ENCODE peak calls at places on chromosomes 4 and X, in six cellular contexts. One of them, this sample, is unnamed.
A peak's percentile ranks its signal among the peaks of the same experiment; 100 is the strongest.

GRCh38 chrX:108735087-108735679 is 1.2 kb downstream of the IRS4 start:
- DNase-seq in H9: peak; percentile 70
- DNase-seq in PC-9: no peak
- DNase-seq in HCT116: no peak
- DNase-seq in IMR-90: no peak
- DNase-seq in hepatocyte: peak; percentile 34
- DNase-seq in this sample: no peak

GRCh38 chrX:153845842-153846241 is 15.5 kb upstream of the PDZD4 start:
- DNase-seq in HCT116: no peak
- DNase-seq in H9: no peak
- DNase-seq in IMR-90: no peak
- DNase-seq in PC-9: no peak
- DNase-seq in hepatocyte: no peak
- DNase-seq in this sample: no peak

GRCh38 chrX:13092455-13092941 is 48.1 kb upstream of the FAM9C start:
- DNase-seq in hepatocyte: no peak
- DNase-seq in IMR-90: no peak
- DNase-seq in HCT116: no peak
- DNase-seq in PC-9: peak; percentile 38
- DNase-seq in H9: no peak
- DNase-seq in this sample: no peak

GRCh38 chr4:59570850-59571476 is 1629.2 kb upstream of the ADGRL3 start:
- DNase-seq in H9: no peak
- DNase-seq in IMR-90: no peak
- DNase-seq in hepatocyte: no peak
- DNase-seq in PC-9: no peak
- DNase-seq in HCT116: no peak
- DNase-seq in this sample: no peak

GRCh38 chr4:164997324-164997723 is 19.9 kb upstream of the TRIM61 start:
- DNase-seq in PC-9: no peak
- DNase-seq in hepatocyte: no peak
- DNase-seq in IMR-90: no peak
- DNase-seq in HCT116: peak; percentile 40
- DNase-seq in H9: no peak
- DNase-seq in this sample: no peak

GRCh38 chr4:182878633-182879495 is 38.3 kb downstream of the DCTD start:
- DNase-seq in H9: no peak
- DNase-seq in IMR-90: no peak
- DNase-seq in HCT116: no peak
- DNase-seq in PC-9: no peak
- DNase-seq in hepatocyte: no peak
- DNase-seq in this sample: no peak

GRCh38 chr4:15833801-15834200 is 55.7 kb downstream of the CD38 start:
- DNase-seq in HCT116: no peak
- DNase-seq in hepatocyte: no peak
- DNase-seq in H9: no peak
- DNase-seq in IMR-90: no peak
- DNase-seq in PC-9: no peak
- DNase-seq in this sample: no peak

GRCh38 chr4:46648088-46648744 is 258.3 kb upstream of the GABRA2 start:
- DNase-seq in IMR-90: peak; percentile 64
- DNase-seq in HCT116: no peak
- DNase-seq in PC-9: peak; percentile 52
- DNase-seq in hepatocyte: peak; percentile 68
- DNase-seq in H9: peak; percentile 84
- DNase-seq in this sample: peak; percentile 34

GRCh38 chr4:1786544-1787362 is 6.3 kb upstream of the FGFR3 start:
- DNase-seq in HCT116: no peak
- DNase-seq in hepatocyte: no peak
- DNase-seq in PC-9: no peak
- DNase-seq in H9: no peak
- DNase-seq in IMR-90: no peak
- DNase-seq in this sample: no peak

GRCh38 chr4:60757986-60758385 is 442.1 kb upstream of the ADGRL3 start:
- DNase-seq in H9: no peak
- DNase-seq in hepatocyte: no peak
- DNase-seq in PC-9: no peak
- DNase-seq in IMR-90: peak; percentile 38
- DNase-seq in HCT116: no peak
- DNase-seq in this sample: peak; percentile 19

GRCh38 chrX:71184803-71185495 is 38.1 kb upstream of the GJB1 start:
- DNase-seq in PC-9: peak; percentile 38
- DNase-seq in IMR-90: no peak
- DNase-seq in HCT116: no peak
- DNase-seq in hepatocyte: no peak
- DNase-seq in H9: no peak
- DNase-seq in this sample: no peak

GRCh38 chr4:31375936-31376335 is 655.8 kb downstream of the PCDH7 start:
- DNase-seq in IMR-90: no peak
- DNase-seq in HCT116: no peak
- DNase-seq in hepatocyte: no peak
- DNase-seq in PC-9: no peak
- DNase-seq in H9: no peak
- DNase-seq in this sample: peak; percentile 57

GRCh38 chr4:71864380-71864779 is 80.5 kb upstream of the GC start:
- DNase-seq in H9: no peak
- DNase-seq in hepatocyte: no peak
- DNase-seq in PC-9: no peak
- DNase-seq in IMR-90: no peak
- DNase-seq in HCT116: no peak
- DNase-seq in this sample: no peak

GRCh38 chr4:152273343-152273742 is 262.5 kb downstream of the FBXW7 start:
- DNase-seq in HCT116: no peak
- DNase-seq in H9: no peak
- DNase-seq in IMR-90: peak; percentile 4
- DNase-seq in hepatocyte: no peak
- DNase-seq in PC-9: no peak
- DNase-seq in this sample: no peak

GRCh38 chr4:6222761-6223292 is 22.5 kb upstream of the JAKMIP1 start:
- DNase-seq in IMR-90: no peak
- DNase-seq in hepatocyte: no peak
- DNase-seq in PC-9: no peak
- DNase-seq in H9: peak; percentile 84
- DNase-seq in HCT116: peak; percentile 62
- DNase-seq in this sample: no peak

GRCh38 chrX:97102938-97103337 is 219.2 kb downstream of the RPA4 start:
- DNase-seq in PC-9: no peak
- DNase-seq in H9: no peak
- DNase-seq in IMR-90: no peak
- DNase-seq in hepatocyte: no peak
- DNase-seq in HCT116: no peak
- DNase-seq in this sample: no peak

GRCh38 chr4:72641611-72642010 is 72.6 kb upstream of the ADAMTS3 start:
- DNase-seq in hepatocyte: no peak
- DNase-seq in H9: no peak
- DNase-seq in PC-9: no peak
- DNase-seq in HCT116: no peak
- DNase-seq in IMR-90: no peak
- DNase-seq in this sample: no peak

GRCh38 chr4:149790172-149790907 is 25.3 kb downstream of the IQCM start:
- DNase-seq in H9: no peak
- DNase-seq in hepatocyte: no peak
- DNase-seq in PC-9: no peak
- DNase-seq in IMR-90: no peak
- DNase-seq in HCT116: no peak
- DNase-seq in this sample: peak; percentile 39

DNA sequence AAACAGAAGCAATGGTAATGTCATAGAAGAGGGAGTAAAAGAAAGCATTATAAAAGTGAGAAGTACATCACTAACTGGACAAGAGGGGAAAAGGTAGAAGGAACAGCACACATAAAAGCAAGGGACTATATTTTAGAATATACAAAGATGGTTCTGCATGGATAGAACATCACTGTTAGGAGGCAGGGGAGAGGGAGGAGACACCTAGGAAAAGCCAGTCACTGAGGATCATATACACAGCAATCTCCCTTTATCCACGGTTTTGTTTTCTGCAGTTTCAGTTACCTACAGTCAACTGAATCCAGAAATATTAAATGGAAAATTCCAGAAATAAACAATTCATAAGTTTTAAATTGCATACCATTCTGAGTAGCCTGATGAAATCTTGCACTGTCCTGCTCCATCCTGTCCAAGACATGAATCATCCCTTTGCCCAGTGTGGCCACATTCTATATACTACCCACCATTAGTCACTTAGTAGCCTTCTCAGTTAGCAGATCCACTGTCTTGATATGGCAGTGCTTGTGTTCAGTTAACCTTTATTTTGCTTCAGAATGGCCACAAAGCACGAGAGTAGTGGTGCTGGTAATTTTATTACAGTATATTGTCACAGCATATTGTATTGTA is 74.2 kb downstream of the PPA2 start:
- DNase-seq in H9: no peak
- DNase-seq in HCT116: peak; percentile 26
- DNase-seq in PC-9: peak; percentile 47
- DNase-seq in IMR-90: peak; percentile 91
- DNase-seq in hepatocyte: no peak
- DNase-seq in this sample: peak; percentile 89
- H2AFZ ChIP-seq in H9: no peak overlapping the region
- H2AFZ ChIP-seq in HCT116: no peak overlapping the region
- H2AFZ ChIP-seq in PC-9: no peak overlapping the region
- H2AFZ ChIP-seq in IMR-90: no peak overlapping the region
- H2AFZ ChIP-seq in hepatocyte: no peak overlapping the region
- H2AFZ ChIP-seq in this sample: peak overlapping the region; percentile 27

GRCh38 chrX:112473654-112474053 is 206.1 kb downstream of the LHFPL1 start:
- DNase-seq in H9: peak; percentile 36
- DNase-seq in IMR-90: no peak
- DNase-seq in hepatocyte: no peak
- DNase-seq in PC-9: no peak
- DNase-seq in HCT116: no peak
- DNase-seq in this sample: no peak
- TF ChIP-seq CTCF in H9: no peak
- TF ChIP-seq CTCF in IMR-90: no peak
- TF ChIP-seq CTCF in hepatocyte: no peak
- TF ChIP-seq CTCF in PC-9: no peak
- TF ChIP-seq CTCF in HCT116: no peak
- TF ChIP-seq CTCF in this sample: no peak

GRCh38 chrX:132033166-132033565 is 10.1 kb downstream of the STK26 start:
- DNase-seq in HCT116: no peak
- DNase-seq in IMR-90: no peak
- DNase-seq in hepatocyte: no peak
- DNase-seq in H9: no peak
- DNase-seq in PC-9: no peak
- DNase-seq in this sample: no peak
- H3K4me2 ChIP-seq in HCT116: no peak overlapping the region
- H3K4me2 ChIP-seq in IMR-90: no peak overlapping the region
- H3K4me2 ChIP-seq in hepatocyte: peak overlapping the region; percentile 48
- H3K4me2 ChIP-seq in H9: no peak overlapping the region
- H3K4me2 ChIP-seq in PC-9: no peak overlapping the region
- H3K4me2 ChIP-seq in this sample: no peak overlapping the region

GRCh38 chr4:4859799-4860380 is 425 bp downstream of the MSX1 start:
- DNase-seq in HCT116: no peak
- DNase-seq in H9: no peak
- DNase-seq in PC-9: no peak
- DNase-seq in IMR-90: no peak
- DNase-seq in hepatocyte: peak; percentile 28
- DNase-seq in this sample: no peak

GRCh38 chr4:4860803-4861591 is 1.5 kb downstream of the MSX1 start:
- DNase-seq in IMR-90: peak; percentile 32
- DNase-seq in PC-9: no peak
- DNase-seq in HCT116: no peak
- DNase-seq in H9: no peak
- DNase-seq in hepatocyte: peak; percentile 53
- DNase-seq in this sample: no peak

GRCh38 chr4:4862665-4863482 is 3.4 kb downstream of the MSX1 start:
- DNase-seq in HCT116: no peak
- DNase-seq in hepatocyte: no peak
- DNase-seq in PC-9: no peak
- DNase-seq in IMR-90: no peak
- DNase-seq in H9: no peak
- DNase-seq in this sample: no peak

GRCh38 chr4:4860381-4860802 is 927 bp downstream of the MSX1 start:
- DNase-seq in H9: no peak
- DNase-seq in hepatocyte: peak; percentile 22
- DNase-seq in HCT116: no peak
- DNase-seq in PC-9: no peak
- DNase-seq in IMR-90: peak; percentile 35
- DNase-seq in this sample: no peak

DNA sequence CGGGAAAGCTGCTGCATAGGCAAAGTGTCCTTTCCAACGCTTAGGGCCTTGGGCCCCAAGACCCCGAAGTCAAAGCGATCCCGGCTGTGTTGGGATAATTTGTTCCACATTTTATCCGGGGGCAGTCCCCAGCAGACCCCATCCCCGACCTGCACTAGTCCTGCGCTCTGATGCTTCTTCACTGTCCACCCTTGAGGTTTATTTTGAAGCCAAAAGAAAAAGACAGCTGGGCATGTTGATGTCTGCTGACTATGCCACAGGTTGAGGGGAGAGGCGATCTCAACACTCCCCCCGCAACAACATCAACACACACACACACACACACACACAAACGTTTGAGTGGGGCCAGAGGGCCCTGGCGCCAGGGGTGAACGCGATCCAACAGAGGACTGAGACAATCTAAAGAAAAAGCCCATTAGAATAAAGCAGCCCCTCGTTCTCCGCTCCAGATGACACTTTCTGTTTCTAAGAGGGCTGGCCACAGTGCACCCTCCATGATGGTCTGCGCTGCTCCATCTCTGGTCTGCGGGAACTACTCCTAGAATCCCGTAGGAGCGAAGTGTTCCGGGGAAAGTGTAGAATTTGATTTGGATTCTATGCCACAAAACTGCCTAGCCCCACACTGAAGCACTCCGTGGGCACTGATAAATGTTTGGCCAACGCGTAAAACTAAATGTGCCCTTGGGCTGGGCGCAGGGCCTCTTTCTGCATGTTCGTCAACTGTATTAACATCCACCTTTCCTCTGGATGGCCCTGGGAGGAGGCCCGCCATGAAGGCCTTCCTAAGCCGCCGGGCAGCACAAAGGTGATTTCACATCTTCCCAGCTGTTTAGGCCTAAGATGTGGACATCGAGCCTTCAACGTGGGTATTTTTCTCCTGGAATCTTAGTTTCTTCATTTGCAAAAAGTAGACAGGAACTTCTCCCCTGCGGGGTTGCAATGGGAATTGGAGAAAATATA is 2.4 kb downstream of the MSX1 start:
- DNase-seq in HCT116: no peak
- DNase-seq in H9: no peak
- DNase-seq in IMR-90: no peak
- DNase-seq in PC-9: no peak
- DNase-seq in hepatocyte: no peak
- DNase-seq in this sample: no peak
- H2AFZ ChIP-seq in HCT116: no peak overlapping the region
- H2AFZ ChIP-seq in H9: no peak overlapping the region
- H2AFZ ChIP-seq in IMR-90: no peak overlapping the region
- H2AFZ ChIP-seq in PC-9: no peak overlapping the region
- H2AFZ ChIP-seq in hepatocyte: no peak overlapping the region
- H2AFZ ChIP-seq in this sample: no peak overlapping the region

This sample was measured in fibroblast of lung.